ENCODE peak calls at places on chromosomes 1 and 21, in seven cellular contexts. One of them, this sample, is unnamed.

GRCh38 chr21:34092241-34092921 is 19.0 kb downstream of the MRPS6 start:
- DNase-seq in CD8-positive, alpha-beta memory T cell: no peak
- DNase-seq in breast epithelium: no peak
- DNase-seq in left ventricle myocardium inferior: no peak
- DNase-seq in endothelial cell of umbilical vein: peak; percentile 81
- DNase-seq in lung: no peak
- DNase-seq in MM.1S: no peak
- DNase-seq in this sample: no peak

GRCh38 chr1:231561663-231562383 is 33.4 kb downstream of the TSNAX start:
- DNase-seq in CD8-positive, alpha-beta memory T cell: no peak
- DNase-seq in MM.1S: no peak
- DNase-seq in breast epithelium: no peak
- DNase-seq in endothelial cell of umbilical vein: no peak
- DNase-seq in lung: no peak
- DNase-seq in left ventricle myocardium inferior: no peak
- DNase-seq in this sample: no peak

GRCh38 chr1:55707196-55707595 is 492.0 kb upstream of the USP24 start:
- DNase-seq in lung: no peak
- DNase-seq in left ventricle myocardium inferior: no peak
- DNase-seq in MM.1S: no peak
- DNase-seq in breast epithelium: no peak
- DNase-seq in CD8-positive, alpha-beta memory T cell: no peak
- DNase-seq in endothelial cell of umbilical vein: no peak
- DNase-seq in this sample: no peak

GRCh38 chr21:27505516-27505915 is 538.6 kb upstream of the ADAMTS5 start:
- DNase-seq in endothelial cell of umbilical vein: no peak
- DNase-seq in MM.1S: no peak
- DNase-seq in left ventricle myocardium inferior: no peak
- DNase-seq in CD8-positive, alpha-beta memory T cell: no peak
- DNase-seq in breast epithelium: no peak
- DNase-seq in lung: no peak
- DNase-seq in this sample: no peak

GRCh38 chr21:36104306-36105300 is 30.3 kb upstream of the CBR3 start:
- DNase-seq in left ventricle myocardium inferior: peak; percentile 46
- DNase-seq in MM.1S: no peak
- DNase-seq in breast epithelium: no peak
- DNase-seq in CD8-positive, alpha-beta memory T cell: peak; percentile 9
- DNase-seq in lung: no peak
- DNase-seq in endothelial cell of umbilical vein: peak; percentile 36
- DNase-seq in this sample: peak; percentile 92

GRCh38 chr1:44655609-44656008 is 18.7 kb downstream of the TMEM53 start:
- DNase-seq in left ventricle myocardium inferior: no peak
- DNase-seq in lung: no peak
- DNase-seq in breast epithelium: no peak
- DNase-seq in endothelial cell of umbilical vein: peak; percentile 26
- DNase-seq in MM.1S: no peak
- DNase-seq in CD8-positive, alpha-beta memory T cell: no peak
- DNase-seq in this sample: peak; percentile 70

GRCh38 chr1:216807696-216808095 is 84.5 kb upstream of the ESRRG start:
- DNase-seq in MM.1S: no peak
- DNase-seq in lung: no peak
- DNase-seq in breast epithelium: no peak
- DNase-seq in CD8-positive, alpha-beta memory T cell: no peak
- DNase-seq in left ventricle myocardium inferior: no peak
- DNase-seq in endothelial cell of umbilical vein: no peak
- DNase-seq in this sample: no peak

GRCh38 chr21:34844033-34844923 is 175.5 kb downstream of the CLIC6 start:
- DNase-seq in MM.1S: no peak
- DNase-seq in breast epithelium: no peak
- DNase-seq in endothelial cell of umbilical vein: no peak
- DNase-seq in left ventricle myocardium inferior: peak; percentile 48
- DNase-seq in CD8-positive, alpha-beta memory T cell: no peak
- DNase-seq in lung: no peak
- DNase-seq in this sample: no peak

GRCh38 chr1:18564661-18565060 is 66.0 kb upstream of the PAX7 start:
- DNase-seq in breast epithelium: no peak
- DNase-seq in endothelial cell of umbilical vein: no peak
- DNase-seq in CD8-positive, alpha-beta memory T cell: no peak
- DNase-seq in MM.1S: no peak
- DNase-seq in lung: no peak
- DNase-seq in left ventricle myocardium inferior: no peak
- DNase-seq in this sample: no peak

GRCh38 chr1:101259744-101260148 is 22.9 kb downstream of the S1PR1 start:
- DNase-seq in breast epithelium: no peak
- DNase-seq in CD8-positive, alpha-beta memory T cell: no peak
- DNase-seq in left ventricle myocardium inferior: no peak
- DNase-seq in endothelial cell of umbilical vein: peak; percentile 83
- DNase-seq in MM.1S: no peak
- DNase-seq in lung: no peak
- DNase-seq in this sample: no peak

GRCh38 chr1:195373831-195374230 is 1234.4 kb downstream of the KCNT2 start:
- DNase-seq in lung: no peak
- DNase-seq in left ventricle myocardium inferior: no peak
- DNase-seq in breast epithelium: no peak
- DNase-seq in MM.1S: no peak
- DNase-seq in endothelial cell of umbilical vein: no peak
- DNase-seq in CD8-positive, alpha-beta memory T cell: no peak
- DNase-seq in this sample: no peak

GRCh38 chr1:31861346-31861745 is 45.5 kb upstream of the SPOCD1 start:
- DNase-seq in endothelial cell of umbilical vein: no peak
- DNase-seq in lung: no peak
- DNase-seq in breast epithelium: no peak
- DNase-seq in MM.1S: peak; percentile 36
- DNase-seq in left ventricle myocardium inferior: no peak
- DNase-seq in CD8-positive, alpha-beta memory T cell: no peak
- DNase-seq in this sample: no peak

GRCh38 chr1:55305735-55306134 is 90.6 kb upstream of the USP24 start:
- DNase-seq in breast epithelium: no peak
- DNase-seq in MM.1S: no peak
- DNase-seq in left ventricle myocardium inferior: no peak
- DNase-seq in CD8-positive, alpha-beta memory T cell: no peak
- DNase-seq in lung: no peak
- DNase-seq in endothelial cell of umbilical vein: no peak
- DNase-seq in this sample: no peak

GRCh38 chr1:205630651-205631009 is 1.2 kb downstream of the ELK4 start:
- DNase-seq in endothelial cell of umbilical vein: no peak
- DNase-seq in left ventricle myocardium inferior: no peak
- DNase-seq in lung: no peak
- DNase-seq in MM.1S: no peak
- DNase-seq in CD8-positive, alpha-beta memory T cell: no peak
- DNase-seq in breast epithelium: no peak
- DNase-seq in this sample: no peak

GRCh38 chr1:20183035-20183434 is 2.9 kb upstream of the UBXN10 start:
- DNase-seq in breast epithelium: no peak
- DNase-seq in lung: no peak
- DNase-seq in MM.1S: no peak
- DNase-seq in CD8-positive, alpha-beta memory T cell: no peak
- DNase-seq in endothelial cell of umbilical vein: no peak
- DNase-seq in left ventricle myocardium inferior: no peak
- DNase-seq in this sample: no peak

GRCh38 chr1:74247881-74248528 is 12.8 kb downstream of the TNNI3K start:
- DNase-seq in lung: no peak
- DNase-seq in endothelial cell of umbilical vein: no peak
- DNase-seq in MM.1S: no peak
- DNase-seq in CD8-positive, alpha-beta memory T cell: no peak
- DNase-seq in left ventricle myocardium inferior: no peak
- DNase-seq in breast epithelium: no peak
- DNase-seq in this sample: no peak

GRCh38 chr1:241990040-241990439 is 8.9 kb downstream of the MAP1LC3C start:
- DNase-seq in endothelial cell of umbilical vein: no peak
- DNase-seq in MM.1S: no peak
- DNase-seq in CD8-positive, alpha-beta memory T cell: no peak
- DNase-seq in left ventricle myocardium inferior: peak; percentile 77
- DNase-seq in breast epithelium: peak; percentile 64
- DNase-seq in lung: peak; percentile 71
- DNase-seq in this sample: peak; percentile 93

GRCh38 chr1:214504330-214504729 is 47.1 kb downstream of the PTPN14 start:
- DNase-seq in endothelial cell of umbilical vein: no peak
- DNase-seq in CD8-positive, alpha-beta memory T cell: no peak
- DNase-seq in lung: no peak
- DNase-seq in MM.1S: no peak
- DNase-seq in left ventricle myocardium inferior: no peak
- DNase-seq in breast epithelium: no peak
- DNase-seq in this sample: no peak

GRCh38 chr1:214505134-214505533 is 46.3 kb downstream of the PTPN14 start:
- DNase-seq in left ventricle myocardium inferior: no peak
- DNase-seq in MM.1S: no peak
- DNase-seq in endothelial cell of umbilical vein: no peak
- DNase-seq in CD8-positive, alpha-beta memory T cell: no peak
- DNase-seq in breast epithelium: no peak
- DNase-seq in lung: no peak
- DNase-seq in this sample: peak; percentile 24

GRCh38 chr1:214506972-214507431 is 44.4 kb downstream of the PTPN14 start:
- DNase-seq in left ventricle myocardium inferior: no peak
- DNase-seq in CD8-positive, alpha-beta memory T cell: no peak
- DNase-seq in MM.1S: no peak
- DNase-seq in endothelial cell of umbilical vein: no peak
- DNase-seq in breast epithelium: no peak
- DNase-seq in lung: no peak
- DNase-seq in this sample: no peak

GRCh38 chr1:214500349-214501055 is 50.9 kb downstream of the PTPN14 start:
- DNase-seq in MM.1S: no peak
- DNase-seq in endothelial cell of umbilical vein: no peak
- DNase-seq in CD8-positive, alpha-beta memory T cell: no peak
- DNase-seq in lung: no peak
- DNase-seq in breast epithelium: no peak
- DNase-seq in left ventricle myocardium inferior: no peak
- DNase-seq in this sample: no peak

GRCh38 chr1:214503553-214503952 is 47.8 kb downstream of the PTPN14 start:
- DNase-seq in left ventricle myocardium inferior: no peak
- DNase-seq in endothelial cell of umbilical vein: no peak
- DNase-seq in MM.1S: no peak
- DNase-seq in breast epithelium: no peak
- DNase-seq in lung: no peak
- DNase-seq in CD8-positive, alpha-beta memory T cell: no peak
- DNase-seq in this sample: no peak
- H3K36me3 ChIP-seq in left ventricle myocardium inferior: no peaks in the 10 kb centered on the region
- H3K36me3 ChIP-seq in endothelial cell of umbilical vein: no peaks in the 10 kb centered on the region
- H3K36me3 ChIP-seq in MM.1S: no peaks in the 10 kb centered on the region
- H3K36me3 ChIP-seq in breast epithelium: no peaks in the 10 kb centered on the region
- H3K36me3 ChIP-seq in lung: no peaks in the 10 kb centered on the region
- H3K36me3 ChIP-seq in CD8-positive, alpha-beta memory T cell: no peaks in the 10 kb centered on the region
- H3K36me3 ChIP-seq in this sample: no peaks in the 10 kb centered on the region

GRCh38 chr1:214420341-214420740 is 131.1 kb downstream of the PTPN14 start:
- DNase-seq in left ventricle myocardium inferior: no peak
- DNase-seq in breast epithelium: no peak
- DNase-seq in MM.1S: no peak
- DNase-seq in lung: no peak
- DNase-seq in endothelial cell of umbilical vein: no peak
- DNase-seq in CD8-positive, alpha-beta memory T cell: no peak
- DNase-seq in this sample: no peak
- H3K27ac ChIP-seq in left ventricle myocardium inferior: no peak overlapping the region
- H3K27ac ChIP-seq in breast epithelium: no peak overlapping the region
- H3K27ac ChIP-seq in MM.1S: no peak overlapping the region
- H3K27ac ChIP-seq in lung: no peak overlapping the region
- H3K27ac ChIP-seq in endothelial cell of umbilical vein: no peak overlapping the region
- H3K27ac ChIP-seq in CD8-positive, alpha-beta memory T cell: no peak overlapping the region
- H3K27ac ChIP-seq in this sample: no peak overlapping the region

GRCh38 chr1:169585184-169585583 is 1.1 kb downstream of the F5 start:
- DNase-seq in breast epithelium: no peak
- DNase-seq in lung: no peak
- DNase-seq in CD8-positive, alpha-beta memory T cell: no peak
- DNase-seq in endothelial cell of umbilical vein: no peak
- DNase-seq in MM.1S: no peak
- DNase-seq in left ventricle myocardium inferior: no peak
- DNase-seq in this sample: no peak

GRCh38 chr1:169584483-169585144 is 1.7 kb downstream of the F5 start:
- DNase-seq in CD8-positive, alpha-beta memory T cell: no peak
- DNase-seq in lung: no peak
- DNase-seq in left ventricle myocardium inferior: no peak
- DNase-seq in MM.1S: no peak
- DNase-seq in endothelial cell of umbilical vein: no peak
- DNase-seq in breast epithelium: no peak
- DNase-seq in this sample: no peak

GRCh38 chr1:169586067-169586394 is 250 bp downstream of the F5 start:
- DNase-seq in breast epithelium: no peak
- DNase-seq in MM.1S: no peak
- DNase-seq in left ventricle myocardium inferior: no peak
- DNase-seq in lung: no peak
- DNase-seq in endothelial cell of umbilical vein: no peak
- DNase-seq in CD8-positive, alpha-beta memory T cell: no peak
- DNase-seq in this sample: no peak

GRCh38 chr1:169588112-169588511 is 1.8 kb upstream of the F5 start:
- DNase-seq in lung: no peak
- DNase-seq in MM.1S: no peak
- DNase-seq in CD8-positive, alpha-beta memory T cell: no peak
- DNase-seq in endothelial cell of umbilical vein: no peak
- DNase-seq in left ventricle myocardium inferior: no peak
- DNase-seq in breast epithelium: no peak
- DNase-seq in this sample: no peak

GRCh38 chr1:169586395-169587255 is at the start of gene F5:
- DNase-seq in MM.1S: peak; percentile 80
- DNase-seq in endothelial cell of umbilical vein: peak; percentile 61
- DNase-seq in left ventricle myocardium inferior: peak; percentile 74
- DNase-seq in breast epithelium: peak; percentile 70
- DNase-seq in lung: peak; percentile 71
- DNase-seq in CD8-positive, alpha-beta memory T cell: peak; percentile 51
- DNase-seq in this sample: peak; percentile 53
- H3K4me1 ChIP-seq in MM.1S: peaks cover 4% of the 10 kb centered on the region
- H3K4me1 ChIP-seq in endothelial cell of umbilical vein: no peaks in the 10 kb centered on the region
- H3K4me1 ChIP-seq in left ventricle myocardium inferior: peaks cover 14% of the 10 kb centered on the region
- H3K4me1 ChIP-seq in breast epithelium: no peaks in the 10 kb centered on the region
- H3K4me1 ChIP-seq in lung: no peaks in the 10 kb centered on the region
- H3K4me1 ChIP-seq in CD8-positive, alpha-beta memory T cell: peaks cover 19% of the 10 kb centered on the region
- H3K4me1 ChIP-seq in this sample: no peaks in the 10 kb centered on the region

DNA sequence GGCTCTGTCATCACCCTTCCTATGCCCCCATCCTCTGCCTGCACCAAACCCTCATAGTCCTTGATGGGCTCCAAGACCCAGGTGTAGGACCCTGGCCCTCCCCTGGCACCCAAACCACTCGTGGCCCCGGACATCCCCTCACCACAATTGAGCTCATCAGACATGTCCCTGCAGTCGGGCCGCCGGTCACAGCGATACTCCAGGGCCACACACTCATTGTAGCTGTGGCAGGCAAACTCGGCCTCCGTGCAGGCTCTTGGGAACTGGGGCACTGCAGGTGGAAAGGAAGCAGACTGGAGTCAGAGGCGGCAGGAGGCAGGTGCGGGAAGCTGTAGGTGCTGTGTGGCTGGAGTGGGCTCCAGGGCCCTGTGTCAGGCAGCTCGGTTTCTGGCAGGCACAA is 49.3 kb downstream of the HSPG2 start:
- DNase-seq in breast epithelium: no peak
- DNase-seq in MM.1S: no peak
- DNase-seq in CD8-positive, alpha-beta memory T cell: no peak
- DNase-seq in lung: no peak
- DNase-seq in endothelial cell of umbilical vein: no peak
- DNase-seq in left ventricle myocardium inferior: no peak
- DNase-seq in this sample: no peak
- H3K36me3 ChIP-seq in breast epithelium: no peaks in the 10 kb centered on the region
- H3K36me3 ChIP-seq in MM.1S: no peaks in the 10 kb centered on the region
- H3K36me3 ChIP-seq in CD8-positive, alpha-beta memory T cell: no peaks in the 10 kb centered on the region
- H3K36me3 ChIP-seq in lung: peaks cover 40% of the 10 kb centered on the region
- H3K36me3 ChIP-seq in endothelial cell of umbilical vein: peaks cover 64% of the 10 kb centered on the region
- H3K36me3 ChIP-seq in left ventricle myocardium inferior: peaks cover 96% of the 10 kb centered on the region
- H3K36me3 ChIP-seq in this sample: peaks cover 79% of the 10 kb centered on the region

This sample was measured in SJCRH30.